ENCODE peak calls at places on chromosomes 5 and 9, in nine cellular contexts. One of them, this sample, is unnamed.

GRCh38 chr5:176803943-176804498 is 6.3 kb upstream of the UNC5A start:
- DNase-seq in fibroblast of villous mesenchyme: peak; percentile 51
- DNase-seq in IMR-90: peak; percentile 26
- DNase-seq in kidney: no peak
- DNase-seq in BJ: no peak
- DNase-seq in epithelial cell of proximal tubule: no peak
- DNase-seq in right lobe of liver: no peak
- DNase-seq in GM06990: no peak
- DNase-seq in tibial nerve: no peak
- DNase-seq in this sample: no peak

GRCh38 chr9:136055715-136056545 is 39.2 kb downstream of the NACC2 start:
- DNase-seq in fibroblast of villous mesenchyme: no peak
- DNase-seq in IMR-90: no peak
- DNase-seq in kidney: no peak
- DNase-seq in BJ: no peak
- DNase-seq in epithelial cell of proximal tubule: no peak
- DNase-seq in right lobe of liver: no peak
- DNase-seq in GM06990: peak; percentile 1
- DNase-seq in tibial nerve: no peak
- DNase-seq in this sample: no peak

GRCh38 chr5:147898875-147899401 is 7.4 kb downstream of the C5orf46 start:
- DNase-seq in fibroblast of villous mesenchyme: no peak
- DNase-seq in IMR-90: peak; percentile 12
- DNase-seq in kidney: no peak
- DNase-seq in BJ: no peak
- DNase-seq in epithelial cell of proximal tubule: no peak
- DNase-seq in right lobe of liver: no peak
- DNase-seq in GM06990: no peak
- DNase-seq in tibial nerve: no peak
- DNase-seq in this sample: no peak

GRCh38 chr9:93065321-93065720 is 6.8 kb downstream of the SUSD3 start:
- DNase-seq in fibroblast of villous mesenchyme: no peak
- DNase-seq in IMR-90: no peak
- DNase-seq in kidney: peak; percentile 22
- DNase-seq in BJ: no peak
- DNase-seq in epithelial cell of proximal tubule: no peak
- DNase-seq in right lobe of liver: no peak
- DNase-seq in GM06990: no peak
- DNase-seq in tibial nerve: no peak
- DNase-seq in this sample: no peak

GRCh38 chr5:111950660-111951059 is 193.7 kb upstream of the NREP start:
- DNase-seq in fibroblast of villous mesenchyme: no peak
- DNase-seq in IMR-90: peak; percentile 80
- DNase-seq in kidney: no peak
- DNase-seq in BJ: no peak
- DNase-seq in epithelial cell of proximal tubule: no peak
- DNase-seq in right lobe of liver: no peak
- DNase-seq in GM06990: no peak
- DNase-seq in tibial nerve: no peak
- DNase-seq in this sample: no peak

GRCh38 chr5:167248262-167248661 is 1043.2 kb upstream of the WWC1 start:
- DNase-seq in fibroblast of villous mesenchyme: no peak
- DNase-seq in IMR-90: no peak
- DNase-seq in kidney: no peak
- DNase-seq in BJ: no peak
- DNase-seq in epithelial cell of proximal tubule: no peak
- DNase-seq in right lobe of liver: no peak
- DNase-seq in GM06990: no peak
- DNase-seq in tibial nerve: no peak
- DNase-seq in this sample: no peak

GRCh38 chr9:112288029-112288428 is 45.4 kb downstream of the PTBP3 start:
- DNase-seq in fibroblast of villous mesenchyme: peak; percentile 21
- DNase-seq in IMR-90: peak; percentile 40
- DNase-seq in kidney: no peak
- DNase-seq in BJ: no peak
- DNase-seq in epithelial cell of proximal tubule: no peak
- DNase-seq in right lobe of liver: no peak
- DNase-seq in GM06990: no peak
- DNase-seq in tibial nerve: no peak
- DNase-seq in this sample: no peak

GRCh38 chr9:17843236-17843635 is 264.4 kb downstream of the SH3GL2 start:
- DNase-seq in fibroblast of villous mesenchyme: no peak
- DNase-seq in IMR-90: no peak
- DNase-seq in kidney: no peak
- DNase-seq in BJ: no peak
- DNase-seq in epithelial cell of proximal tubule: no peak
- DNase-seq in right lobe of liver: no peak
- DNase-seq in GM06990: no peak
- DNase-seq in tibial nerve: no peak
- DNase-seq in this sample: no peak

GRCh38 chr5:180466316-180466715 is 27.9 kb upstream of the CNOT6 start:
- DNase-seq in fibroblast of villous mesenchyme: no peak
- DNase-seq in IMR-90: no peak
- DNase-seq in kidney: no peak
- DNase-seq in BJ: no peak
- DNase-seq in epithelial cell of proximal tubule: no peak
- DNase-seq in right lobe of liver: no peak
- DNase-seq in GM06990: no peak
- DNase-seq in tibial nerve: no peak
- DNase-seq in this sample: no peak

GRCh38 chr9:34185778-34186551 is 7.1 kb downstream of the UBAP1 start:
- DNase-seq in fibroblast of villous mesenchyme: peak; percentile 96
- DNase-seq in IMR-90: peak; percentile 93
- DNase-seq in kidney: no peak
- DNase-seq in BJ: peak; percentile 79
- DNase-seq in epithelial cell of proximal tubule: peak; percentile 97
- DNase-seq in right lobe of liver: no peak
- DNase-seq in GM06990: peak; percentile 17
- DNase-seq in tibial nerve: no peak
- DNase-seq in this sample: no peak

GRCh38 chr9:137582286-137582860 is 3.6 kb upstream of the DPH7 start:
- DNase-seq in fibroblast of villous mesenchyme: no peak
- DNase-seq in IMR-90: no peak
- DNase-seq in kidney: peak; percentile 51
- DNase-seq in BJ: no peak
- DNase-seq in epithelial cell of proximal tubule: no peak
- DNase-seq in right lobe of liver: no peak
- DNase-seq in GM06990: no peak
- DNase-seq in tibial nerve: no peak
- DNase-seq in this sample: no peak

GRCh38 chr9:89837911-89838310 is 233.1 kb downstream of the GADD45G start:
- DNase-seq in fibroblast of villous mesenchyme: no peak
- DNase-seq in IMR-90: no peak
- DNase-seq in kidney: no peak
- DNase-seq in BJ: no peak
- DNase-seq in epithelial cell of proximal tubule: no peak
- DNase-seq in right lobe of liver: no peak
- DNase-seq in GM06990: no peak
- DNase-seq in tibial nerve: no peak
- DNase-seq in this sample: no peak

GRCh38 chr9:3858961-3859360 is 333.2 kb upstream of the RFX3 start:
- DNase-seq in fibroblast of villous mesenchyme: peak; percentile 47
- DNase-seq in IMR-90: peak; percentile 41
- DNase-seq in kidney: no peak
- DNase-seq in BJ: no peak
- DNase-seq in epithelial cell of proximal tubule: no peak
- DNase-seq in right lobe of liver: no peak
- DNase-seq in GM06990: no peak
- DNase-seq in tibial nerve: no peak
- DNase-seq in this sample: no peak

GRCh38 chr5:52457808-52458207 is 329.9 kb upstream of the ITGA1 start:
- DNase-seq in fibroblast of villous mesenchyme: no peak
- DNase-seq in IMR-90: no peak
- DNase-seq in kidney: no peak
- DNase-seq in BJ: no peak
- DNase-seq in epithelial cell of proximal tubule: no peak
- DNase-seq in right lobe of liver: no peak
- DNase-seq in GM06990: no peak
- DNase-seq in tibial nerve: no peak
- DNase-seq in this sample: no peak

GRCh38 chr9:126367139-126367538 is 40.5 kb downstream of the MVB12B start:
- DNase-seq in fibroblast of villous mesenchyme: no peak
- DNase-seq in IMR-90: no peak
- DNase-seq in kidney: no peak
- DNase-seq in BJ: no peak
- DNase-seq in epithelial cell of proximal tubule: no peak
- DNase-seq in right lobe of liver: no peak
- DNase-seq in GM06990: no peak
- DNase-seq in tibial nerve: no peak
- DNase-seq in this sample: no peak
- H3K4me3 ChIP-seq in fibroblast of villous mesenchyme: no peak overlapping the region
- H3K4me3 ChIP-seq in IMR-90: no peak overlapping the region
- H3K4me3 ChIP-seq in kidney: no peak overlapping the region
- H3K4me3 ChIP-seq in BJ: no peak overlapping the region
- H3K4me3 ChIP-seq in epithelial cell of proximal tubule: no peak overlapping the region
- H3K4me3 ChIP-seq in right lobe of liver: no peak overlapping the region
- H3K4me3 ChIP-seq in GM06990: no peak overlapping the region
- H3K4me3 ChIP-seq in tibial nerve: no peak overlapping the region
- H3K4me3 ChIP-seq in this sample: no peak overlapping the region

DNA sequence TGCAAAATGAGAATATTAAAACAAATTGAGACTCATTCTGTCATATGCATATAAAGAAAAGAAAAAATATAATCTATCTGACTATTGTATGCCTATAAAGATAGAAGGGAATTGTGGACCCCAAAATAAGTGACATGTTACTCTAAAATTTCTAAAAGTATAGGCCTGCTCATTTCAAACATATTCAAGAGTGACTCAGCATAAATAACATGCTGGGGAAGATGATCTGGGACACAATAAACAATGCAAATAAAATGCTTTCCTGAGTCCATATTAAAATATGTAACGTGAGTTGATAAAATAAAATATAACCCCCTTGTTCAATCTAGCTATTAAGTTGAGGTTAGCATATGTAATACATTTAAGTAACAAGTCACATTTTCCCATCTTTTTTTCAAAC is 882.0 kb upstream of the EDIL3 start:
- DNase-seq in fibroblast of villous mesenchyme: no peak
- DNase-seq in IMR-90: no peak
- DNase-seq in kidney: no peak
- DNase-seq in BJ: no peak
- DNase-seq in epithelial cell of proximal tubule: no peak
- DNase-seq in right lobe of liver: no peak
- DNase-seq in GM06990: no peak
- DNase-seq in tibial nerve: no peak
- DNase-seq in this sample: no peak
- H3K4me3 ChIP-seq in fibroblast of villous mesenchyme: no peak overlapping the region
- H3K4me3 ChIP-seq in IMR-90: no peak overlapping the region
- H3K4me3 ChIP-seq in kidney: no peak overlapping the region
- H3K4me3 ChIP-seq in BJ: no peak overlapping the region
- H3K4me3 ChIP-seq in epithelial cell of proximal tubule: no peak overlapping the region
- H3K4me3 ChIP-seq in right lobe of liver: no peak overlapping the region
- H3K4me3 ChIP-seq in GM06990: no peak overlapping the region
- H3K4me3 ChIP-seq in tibial nerve: no peak overlapping the region
- H3K4me3 ChIP-seq in this sample: no peak overlapping the region

DNA sequence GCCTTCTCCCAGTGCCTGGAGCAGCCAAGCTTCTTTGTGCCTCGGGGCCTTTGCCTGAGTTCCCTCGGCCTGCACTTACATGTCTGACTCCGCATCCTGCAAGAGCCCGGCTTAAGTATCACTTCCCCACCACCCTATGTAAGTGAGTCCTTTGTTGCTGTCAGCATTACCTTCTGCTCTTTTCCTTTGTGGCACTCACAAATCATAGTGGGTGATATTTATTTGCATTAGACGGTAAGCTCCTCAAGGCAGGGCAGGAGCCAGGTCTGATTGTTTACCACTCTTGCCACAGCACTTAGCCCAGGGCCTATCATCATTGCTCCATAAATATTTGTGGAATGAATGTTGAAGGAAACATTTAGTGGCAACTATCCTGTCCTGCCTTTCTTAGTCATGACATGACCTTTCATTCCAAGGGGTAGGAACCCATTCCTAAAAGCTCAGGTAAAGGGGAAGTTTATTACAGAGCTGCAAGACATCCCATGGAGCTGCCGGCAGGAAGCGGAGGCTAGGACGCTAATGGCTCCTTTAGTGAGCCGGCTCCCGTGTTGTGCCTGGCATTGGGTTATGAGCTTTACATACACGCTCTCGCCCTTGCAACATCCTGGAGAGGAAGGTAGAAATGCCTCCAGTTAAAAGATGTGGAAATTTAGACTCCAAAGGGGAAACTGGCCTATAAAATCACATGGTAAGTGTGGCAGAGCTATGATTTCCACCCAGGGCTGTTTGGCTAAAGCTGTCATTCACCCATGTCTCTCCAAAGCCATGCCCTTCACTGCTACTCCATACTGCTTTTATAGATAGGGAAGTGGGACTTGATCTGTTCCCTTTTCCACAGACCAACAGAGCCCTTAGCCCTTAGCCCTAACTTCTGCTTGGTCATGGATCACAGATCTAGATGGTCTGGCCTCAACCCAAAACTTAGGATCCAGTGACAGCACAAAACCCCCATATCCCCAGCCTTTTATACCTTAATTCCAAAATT is 5.0 kb downstream of the GM2A start:
- DNase-seq in fibroblast of villous mesenchyme: peak; percentile 25
- DNase-seq in IMR-90: peak; percentile 19
- DNase-seq in kidney: no peak
- DNase-seq in BJ: no peak
- DNase-seq in epithelial cell of proximal tubule: no peak
- DNase-seq in right lobe of liver: no peak
- DNase-seq in GM06990: peak; percentile 46
- DNase-seq in tibial nerve: no peak
- DNase-seq in this sample: no peak
- H3K4me3 ChIP-seq in fibroblast of villous mesenchyme: no peak overlapping the region
- H3K4me3 ChIP-seq in IMR-90: no peak overlapping the region
- H3K4me3 ChIP-seq in kidney: no peak overlapping the region
- H3K4me3 ChIP-seq in BJ: no peak overlapping the region
- H3K4me3 ChIP-seq in epithelial cell of proximal tubule: no peak overlapping the region
- H3K4me3 ChIP-seq in right lobe of liver: no peak overlapping the region
- H3K4me3 ChIP-seq in GM06990: peak overlapping the region; percentile 26
- H3K4me3 ChIP-seq in tibial nerve: no peak overlapping the region
- H3K4me3 ChIP-seq in this sample: no peak overlapping the region

DNA sequence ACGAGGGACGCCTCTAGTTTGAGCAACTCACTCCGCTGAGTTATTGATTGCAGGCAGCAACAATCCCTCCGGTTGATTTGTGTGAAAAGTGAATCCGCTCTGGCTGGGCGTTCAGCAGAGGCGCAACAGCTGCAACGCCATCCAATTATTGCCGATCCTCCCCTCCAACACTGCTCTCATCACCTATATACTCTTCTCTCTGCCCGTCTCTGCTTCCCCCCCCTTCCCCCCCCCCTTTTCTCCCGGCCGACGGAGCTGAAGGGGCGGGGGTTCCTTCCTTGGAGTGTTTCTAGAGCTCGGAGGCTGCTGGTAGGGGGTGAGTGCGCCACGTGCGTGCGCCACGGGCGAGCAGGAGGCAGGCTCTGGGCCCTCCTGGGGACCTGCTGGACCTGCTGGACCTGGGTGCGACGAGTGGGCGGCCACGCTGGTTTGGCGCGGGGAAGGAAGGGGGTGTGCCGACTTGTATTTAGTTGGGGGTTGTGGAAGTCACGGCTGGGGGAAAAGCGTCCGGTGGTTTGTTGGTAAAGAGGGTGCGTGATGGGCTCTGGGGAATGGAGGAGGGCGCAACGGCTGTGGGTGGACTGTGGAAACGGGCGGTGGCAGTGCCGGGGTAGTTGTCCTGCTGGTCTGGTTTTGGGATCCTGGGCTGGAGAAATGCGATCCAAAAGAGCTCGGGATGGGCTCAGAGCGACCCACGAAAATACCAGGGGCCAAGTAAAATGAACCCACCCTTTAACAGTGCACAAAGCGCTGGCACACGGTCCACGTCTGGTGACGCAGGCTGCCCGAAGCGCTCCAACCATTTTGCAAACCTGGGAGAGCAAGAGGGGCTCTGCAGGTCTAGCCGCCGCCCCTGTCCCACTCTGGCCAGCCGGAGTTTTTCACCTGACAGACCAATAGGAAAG is 6.4 kb upstream of the MEF2C start:
- DNase-seq in fibroblast of villous mesenchyme: peak; percentile 27
- DNase-seq in IMR-90: peak; percentile 13
- DNase-seq in kidney: peak; percentile 85
- DNase-seq in BJ: no peak
- DNase-seq in epithelial cell of proximal tubule: no peak
- DNase-seq in right lobe of liver: peak; percentile 64
- DNase-seq in GM06990: peak; percentile 86
- DNase-seq in tibial nerve: peak; percentile 23
- DNase-seq in this sample: no peak
- H3K4me3 ChIP-seq in fibroblast of villous mesenchyme: peak overlapping the region; percentile 53
- H3K4me3 ChIP-seq in IMR-90: peak overlapping the region; percentile 56
- H3K4me3 ChIP-seq in kidney: peak overlapping the region; percentile 68
- H3K4me3 ChIP-seq in BJ: peak overlapping the region; percentile 55
- H3K4me3 ChIP-seq in epithelial cell of proximal tubule: peak overlapping the region; percentile 58
- H3K4me3 ChIP-seq in right lobe of liver: peak overlapping the region; percentile 36
- H3K4me3 ChIP-seq in GM06990: peak overlapping the region; percentile 94
- H3K4me3 ChIP-seq in tibial nerve: peak overlapping the region; percentile 53
- H3K4me3 ChIP-seq in this sample: peak overlapping the region; percentile 65

This sample was measured in GM12864.